ENCODE peak calls at places on chromosomes 6 and 20, in six cellular contexts. V is Panc1, J is GM12878, N is upper lobe of left lung, X is GM23338, L is HCT116. B is an unnamed sample.

GRCh38 chr6:52493669-52494068 is 73.5 kb downstream of the EFHC1 start:
- ATAC-seq in L (no peak), V (no peak), X (no peak), N (no peak), J (peak), B (no peak)

GRCh38 chr6:166933396-166933795 is 23.0 kb downstream of the RNASET2 start:
- ATAC-seq in V (no peak), L (no peak), X (no peak), J (no peak), N (no peak), B (no peak)

GRCh38 chr6:134819858-134820495 is 129.9 kb downstream of the ALDH8A1 start:
- ATAC-seq in N (no peak), J (no peak), L (no peak), V (no peak), X (no peak), B (no peak)

GRCh38 chr6:36610576-36611336 is 16.6 kb downstream of the SRSF3 start:
- ATAC-seq in N (no peak), J (peak), V (no peak), X (no peak), L (no peak), B (no peak)

GRCh38 chr6:161079566-161080262 is 88.1 kb downstream of the MAP3K4 start:
- ATAC-seq in N (peak), V (no peak), L (no peak), X (no peak), J (no peak), B (no peak)

GRCh38 chr6:126633362-126633761 is 293.4 kb downstream of the CENPW start:
- ATAC-seq in V (no peak), L (no peak), X (no peak), J (no peak), N (no peak), B (no peak)

GRCh38 chr20:25439328-25439727 is 31.9 kb downstream of the GINS1 start:
- ATAC-seq in V (no peak), J (peak), N (no peak), X (no peak), L (no peak), B (no peak)

GRCh38 chr20:17226410-17227198 is at the start of gene PCSK2:
- ATAC-seq in L (no peak), J (peak), V (peak), X (peak), N (peak), B (peak)

GRCh38 chr6:142857609-142858195 is 87.3 kb downstream of the HIVEP2 start:
- ATAC-seq in L (no peak), N (no peak), V (peak), X (peak), J (peak), B (no peak)

GRCh38 chr6:155787168-155787567 is 331.5 kb upstream of the NOX3 start:
- ATAC-seq in N (no peak), X (no peak), J (no peak), V (no peak), L (no peak), B (no peak)

GRCh38 chr20:3218307-3218988 is 9.2 kb downstream of the ITPA start:
- ATAC-seq in J (peak), L (peak), V (peak), X (peak), N (peak), B (peak)

GRCh38 chr6:124770131-124770530 is 192.1 kb upstream of the RNF217 start:
- ATAC-seq in J (no peak), X (no peak), L (no peak), N (no peak), V (no peak), B (no peak)

GRCh38 chr6:112439010-112439409 is 91.9 kb downstream of the RFPL4B start:
- ATAC-seq in V (no peak), J (no peak), X (no peak), N (no peak), L (no peak), B (no peak)

GRCh38 chr6:56757585-56757984 is 114.9 kb upstream of the DST start:
- ATAC-seq in V (peak), N (peak), L (peak), X (peak), J (peak), B (no peak)

GRCh38 chr6:89200706-89201215 is 16.4 kb downstream of the GABRR1 start:
- ATAC-seq in J (no peak), N (no peak), X (no peak), L (no peak), V (no peak), B (no peak)
- TF ChIP-seq CTCF in J (no peak), N (no peak), X (no peak), L (no peak), V (no peak), B (no peak)

GRCh38 chr6:7881765-7882500 is 28.7 kb downstream of the TXNDC5 start:
- ATAC-seq in V (no peak), L (no peak), N (no peak), J (no peak), X (no peak), B (no peak)

GRCh38 chr6:7879579-7879978 is 31.0 kb downstream of the TXNDC5 start:
- ATAC-seq in N (no peak), J (no peak), V (no peak), X (no peak), L (no peak), B (no peak)

GRCh38 chr6:7879980-7880717 is 30.4 kb downstream of the TXNDC5 start:
- ATAC-seq in X (no peak), J (no peak), N (no peak), L (no peak), V (no peak), B (no peak)

GRCh38 chr6:7879043-7879442 is 31.5 kb downstream of the TXNDC5 start:
- ATAC-seq in J (no peak), V (no peak), X (no peak), N (no peak), L (no peak), B (no peak)

DNA sequence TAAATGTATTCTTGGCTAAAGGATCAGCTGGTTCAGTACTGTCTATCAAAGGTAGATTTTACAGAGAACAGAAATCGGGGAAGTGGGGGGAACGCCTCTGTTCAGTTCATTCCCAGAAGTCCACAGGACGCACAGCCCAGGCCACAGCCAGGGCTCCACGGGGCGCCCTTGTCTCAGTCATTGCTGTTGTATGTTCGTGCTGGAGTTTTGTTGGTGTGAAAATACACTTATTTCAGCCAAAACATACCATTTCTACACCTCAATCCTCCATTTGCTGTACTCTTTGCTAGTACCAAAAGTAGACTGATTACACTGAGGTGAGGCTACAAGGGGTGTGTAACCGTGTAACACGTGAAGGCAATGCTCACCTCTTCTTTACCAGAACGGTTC is 29.9 kb downstream of the TXNDC5 start:
- ATAC-seq in L (no peak), J (no peak), V (no peak), N (no peak), X (no peak), B (no peak)
- TF ChIP-seq POLR2AphosphoS5 in L (no peak), J (peak), V (no peak), N (no peak), X (no peak), B (no peak)

DNA sequence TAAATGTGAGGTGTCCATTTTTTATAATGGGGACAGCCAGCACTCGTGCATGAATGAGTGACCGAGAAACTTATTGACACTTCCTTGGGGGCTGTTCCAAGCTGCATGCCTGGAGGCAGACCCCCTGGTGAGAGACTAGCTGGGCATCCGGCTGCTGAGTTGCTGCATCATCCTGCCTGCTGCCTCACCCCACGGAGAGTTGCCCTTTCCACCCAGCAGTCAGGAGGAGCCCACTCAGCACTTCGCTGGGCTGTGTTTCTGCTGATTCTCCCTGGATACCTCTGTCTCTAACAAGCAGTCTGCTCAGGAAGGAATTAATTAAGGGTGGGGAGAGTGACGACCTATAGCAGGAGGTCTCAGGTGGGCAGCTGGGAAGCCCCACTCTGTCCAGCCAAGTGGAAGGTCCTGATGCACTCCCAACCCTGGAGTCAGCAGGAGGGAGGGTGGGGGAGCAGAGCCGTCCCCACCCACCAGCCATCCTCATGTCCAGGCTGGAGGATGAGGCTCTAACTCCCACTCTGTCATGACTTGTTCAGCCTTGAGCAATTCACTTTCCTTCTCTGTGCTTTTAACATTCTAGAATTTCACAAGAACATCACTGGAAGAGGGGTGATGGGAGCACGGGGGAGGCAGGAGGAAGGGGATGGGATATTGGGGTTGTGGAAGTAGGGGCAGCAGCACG is 177.3 kb downstream of the LRFN2 start:
- ATAC-seq in V (no peak), J (no peak), L (no peak), N (no peak), X (no peak), B (no peak)
- H3K27ac ChIP-seq in V (no peak), J (no peak), L (no peak), N (no peak), X (no peak), B (no peak)

GRCh38 chr6:165725201-165725600 is 62.2 kb upstream of the PDE10A start:
- ATAC-seq in N (peak), J (peak), X (peak), V (no peak), L (peak), B (no peak)
- TF ChIP-seq CTCF in N (no peak), J (no peak), X (peak), V (no peak), L (peak), B (no peak)

DNA sequence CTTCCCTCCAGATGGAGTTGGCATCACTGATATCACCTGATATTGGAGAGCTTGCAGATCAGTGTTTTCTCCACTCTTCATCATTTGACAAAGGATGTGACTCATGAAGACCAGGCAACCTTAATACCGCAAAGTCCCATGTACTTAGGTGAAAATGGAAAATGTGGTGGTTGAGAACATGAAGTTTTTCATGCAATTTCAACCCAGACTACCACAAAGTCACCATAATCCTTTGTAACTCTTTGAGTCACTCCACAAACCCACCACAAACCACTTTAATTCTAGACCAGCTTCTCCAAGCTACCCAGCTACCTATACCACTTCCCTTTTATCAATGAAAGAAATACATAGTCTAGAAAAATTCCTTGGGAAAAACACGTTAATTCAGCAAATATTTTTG is 7.1 kb downstream of the NHLRC1 start:
- ATAC-seq in V (no peak), N (no peak), J (no peak), L (no peak), X (no peak), B (no peak)
- TF ChIP-seq POLR2AphosphoS5 in V (no peak), N (no peak), J (no peak), L (no peak), X (no peak), B (no peak)